ENCODE peak calls at places on chromosomes 11 and 22, in four cellular contexts. A, H, P and Z are unnamed samples.

GRCh38 chr11:123640677-123641494 is 13.5 kb downstream of the SCN3B start:
- DNase-seq in A (peak), H (peak), P (no peak), Z (peak)

GRCh38 chr11:86314636-86315035 is 12.6 kb downstream of the HIKESHI start:
- DNase-seq in A (no peak), H (no peak), P (no peak), Z (no peak)

GRCh38 chr11:17263803-17264202 is 12.7 kb upstream of the NUCB2 start:
- DNase-seq in A (peak), H (peak), P (no peak), Z (peak)

GRCh38 chr11:60785806-60786361 is 751 bp downstream of the MS4A10 start:
- DNase-seq in A (peak), H (peak), P (no peak), Z (peak)

GRCh38 chr11:106395716-106396349 is 318.4 kb downstream of the AASDHPPT start:
- DNase-seq in A (no peak), H (no peak), P (no peak), Z (peak)

GRCh38 chr22:50302041-50302541 is 5.4 kb downstream of the PLXNB2 start:
- DNase-seq in A (no peak), H (no peak), P (peak), Z (no peak)

GRCh38 chr11:104731890-104732289 is 166.4 kb downstream of the CASP12 start:
- DNase-seq in A (no peak), H (no peak), P (no peak), Z (no peak)

GRCh38 chr11:17792161-17792560 is 57.6 kb downstream of the KCNC1 start:
- DNase-seq in A (no peak), H (no peak), P (no peak), Z (no peak)

GRCh38 chr22:26903030-26903856 is 245.9 kb downstream of the MIAT start:
- DNase-seq in A (no peak), H (no peak), P (no peak), Z (no peak)

GRCh38 chr22:25360411-25360810 is 141.0 kb downstream of the CRYBB2 start:
- DNase-seq in A (no peak), H (no peak), P (no peak), Z (no peak)

GRCh38 chr22:22815397-22816170 is 72.0 kb upstream of the IGLL5 start:
- DNase-seq in A (no peak), H (no peak), P (no peak), Z (no peak)

GRCh38 chr11:118672865-118673264 is 6.6 kb downstream of the TREH start:
- DNase-seq in A (no peak), H (no peak), P (no peak), Z (no peak)

GRCh38 chr11:73087730-73088129 is 54.4 kb downstream of the FCHSD2 start:
- DNase-seq in A (no peak), H (peak), P (no peak), Z (peak)

DNA sequence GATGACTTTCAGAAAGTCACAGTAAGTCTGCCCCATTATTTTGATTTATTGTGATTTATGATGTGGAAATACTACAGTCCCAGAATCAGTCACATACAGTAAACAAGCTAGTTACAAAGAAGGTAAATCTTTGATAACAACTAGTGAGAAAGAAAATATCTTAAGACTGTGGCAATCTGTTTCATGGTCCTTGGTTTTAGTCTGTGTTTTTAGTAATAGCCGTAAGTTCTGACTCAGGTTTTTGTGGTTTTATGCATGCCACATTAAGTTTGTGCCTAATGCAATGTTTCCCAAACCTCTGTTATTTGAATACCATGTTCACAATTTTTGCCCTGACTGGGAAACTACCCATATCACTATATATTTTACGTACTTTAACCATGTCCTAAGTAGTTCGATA is 6.7 kb downstream of the CEP295 start:
- DNase-seq in A (peak), H (peak), P (no peak), Z (peak)
- H3K4me3 ChIP-seq in A (no peak), H (no peak), P (no peak), Z (no peak)

DNA sequence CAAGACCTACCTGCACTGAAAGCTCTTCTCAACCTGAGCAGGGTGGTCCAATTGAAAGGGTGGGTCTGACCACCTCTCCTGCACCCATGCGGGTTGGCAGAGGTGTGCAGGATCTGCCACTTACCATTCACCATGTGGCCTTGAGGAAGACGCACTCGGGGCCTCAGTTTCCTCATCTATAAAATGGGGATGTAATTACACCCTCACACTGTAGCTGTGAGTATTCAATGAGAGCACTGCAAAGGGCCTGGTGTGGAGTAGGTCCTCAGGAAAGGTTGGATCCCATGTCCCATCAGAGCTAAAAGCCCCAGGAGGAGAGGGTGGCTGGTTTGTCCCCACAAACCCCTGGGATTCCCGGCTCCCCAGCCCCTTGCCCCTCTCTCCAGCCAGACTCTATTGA is 557 bp upstream of the TAGLN start:
- DNase-seq in A (no peak), H (no peak), P (no peak), Z (no peak)
- H3K4me3 ChIP-seq in A (peak), H (peak), P (no peak), Z (peak)

GRCh38 chr11:14538926-14539554 is 18.9 kb upstream of the PSMA1 start:
- DNase-seq in A (no peak), H (no peak), P (no peak), Z (no peak)
- H3K4me3 ChIP-seq in A (no peak), H (no peak), P (no peak), Z (no peak)

DNA sequence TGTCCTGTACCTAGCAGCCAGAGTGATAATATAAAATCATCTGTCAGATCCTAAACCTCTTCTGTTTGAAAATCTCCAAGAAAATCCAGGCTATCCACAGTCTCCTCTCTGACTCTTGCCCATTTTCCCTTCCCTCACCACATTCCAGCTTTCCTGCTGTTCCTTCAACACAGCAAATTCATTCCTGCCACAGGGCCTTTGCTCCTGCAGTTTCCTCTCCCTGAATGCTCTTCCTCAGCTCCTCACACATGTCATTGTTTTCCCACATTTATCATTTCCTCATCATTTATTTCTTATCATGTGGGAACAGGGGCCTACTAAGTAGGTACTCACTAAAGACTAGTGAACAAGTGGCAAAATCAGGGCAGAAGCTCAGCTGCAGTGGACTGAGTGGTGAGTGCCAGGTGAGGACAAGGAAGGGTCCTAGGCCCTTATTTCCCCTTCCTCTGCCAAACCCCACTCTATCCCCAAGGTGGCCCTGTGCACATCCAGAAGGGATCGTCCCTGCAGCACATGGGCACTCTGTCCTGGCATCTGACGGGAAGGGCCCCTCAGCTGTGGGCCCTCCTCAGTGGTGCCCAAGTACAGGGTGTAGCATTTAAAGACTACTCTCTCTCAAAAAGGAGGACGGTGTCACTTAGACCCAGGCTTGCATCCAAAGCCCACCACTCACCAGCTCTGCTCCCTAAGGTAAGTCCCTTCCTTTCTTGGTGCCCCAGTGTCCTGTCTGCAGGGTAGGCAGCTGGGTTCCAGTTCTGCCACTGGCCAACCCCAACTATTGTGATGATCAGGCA is 2.0 kb downstream of the LRRC32 start:
- DNase-seq in A (no peak), H (no peak), P (no peak), Z (no peak)
- H3K4me3 ChIP-seq in A (no peak), H (peak), P (no peak), Z (no peak)